ENCODE peak calls at places on chromosomes 11 and 22, in four cellular contexts. P is mesenchymal stem cell, T is H9, S is H1. V is an unnamed sample.

GRCh38 chr11:112834277-112834755 is 126.9 kb upstream of the NCAM1 start:
- DNase-seq in P (no peak), T (no peak), S (no peak), V (no peak)

GRCh38 chr22:23070418-23071162 is at the start of gene GNAZ:
- DNase-seq in P (no peak), T (peak), S (peak), V (peak)

GRCh38 chr11:61846351-61846750 is 18.3 kb downstream of the FADS2 start:
- DNase-seq in P (no peak), T (no peak), S (no peak), V (no peak)

GRCh38 chr22:37115032-37115431 is 5.5 kb upstream of the TMPRSS6 start:
- DNase-seq in P (no peak), T (no peak), S (no peak), V (no peak)

GRCh38 chr11:76579047-76579751 is 91.3 kb downstream of the LRRC32 start:
- DNase-seq in P (peak), T (peak), S (peak), V (no peak)

GRCh38 chr22:30978304-30978962 is 9.4 kb downstream of the TUG1 start:
- DNase-seq in P (no peak), T (no peak), S (no peak), V (no peak)

GRCh38 chr11:118012083-118012669 is 26.0 kb downstream of the IL10RA start:
- DNase-seq in P (peak), T (no peak), S (peak), V (no peak)

GRCh38 chr11:870127-870413 is 27.4 kb downstream of the TSPAN4 start:
- DNase-seq in P (no peak), T (no peak), S (no peak), V (no peak)

GRCh38 chr22:44898236-44898635 is 111.6 kb downstream of the PHF21B start:
- DNase-seq in P (no peak), T (no peak), S (peak), V (no peak)

GRCh38 chr22:38802671-38803121 is 8.8 kb upstream of the DNAL4 start:
- DNase-seq in P (peak), T (peak), S (peak), V (no peak)

GRCh38 chr22:39283312-39284141 is 35.9 kb downstream of the RPL3 start:
- DNase-seq in P (peak), T (no peak), S (no peak), V (no peak)

GRCh38 chr11:10294289-10294953 is 402 bp upstream of the SBF2 start:
- DNase-seq in P (peak), T (peak), S (peak), V (no peak)

GRCh38 chr22:26170112-26170492 is 840 bp downstream of the SEZ6L start:
- DNase-seq in P (no peak), T (peak), S (peak), V (no peak)

GRCh38 chr22:22941831-22942510 is 54.4 kb downstream of the IGLL5 start:
- DNase-seq in P (no peak), T (peak), S (peak), V (no peak)

GRCh38 chr22:50016308-50016987 is 3.9 kb upstream of the IL17REL start:
- DNase-seq in P (no peak), T (no peak), S (no peak), V (no peak)

GRCh38 chr11:125114518-125114917 is 3.1 kb upstream of the TMEM218 start:
- DNase-seq in P (no peak), T (peak), S (peak), V (no peak)

GRCh38 chr22:45317551-45318167 is 7.9 kb downstream of the FAM118A start:
- DNase-seq in P (peak), T (peak), S (peak), V (no peak)

GRCh38 chr11:134740590-134741342 is 328.7 kb upstream of the B3GAT1 start:
- DNase-seq in P (no peak), T (no peak), S (no peak), V (no peak)

GRCh38 chr11:20093775-20094174 is 66.5 kb downstream of the DBX1 start:
- DNase-seq in P (no peak), T (no peak), S (no peak), V (no peak)

GRCh38 chr11:110000045-110000502 is 93.1 kb upstream of the ZC3H12C start:
- DNase-seq in P (peak), T (no peak), S (no peak), V (no peak)

GRCh38 chr11:22192642-22193347 is at the start of gene ANO5:
- DNase-seq in P (no peak), T (peak), S (peak), V (peak)

GRCh38 chr11:19242184-19242932 is 1.6 kb upstream of the E2F8 start:
- DNase-seq in P (peak), T (peak), S (peak), V (no peak)

GRCh38 chr11:1039481-1040427 is 3.2 kb upstream of the MUC6 start:
- DNase-seq in P (no peak), T (no peak), S (no peak), V (no peak)

GRCh38 chr11:95593101-95593500 is 196.5 kb downstream of the FAM76B start:
- DNase-seq in P (no peak), T (no peak), S (no peak), V (no peak)

GRCh38 chr22:27800250-27801131 is 1.1 kb downstream of the MN1 start:
- DNase-seq in P (peak), T (no peak), S (no peak), V (peak)

GRCh38 chr22:39278040-39278439 is 33.3 kb upstream of the PDGFB start:
- DNase-seq in P (peak), T (no peak), S (no peak), V (no peak)

GRCh38 chr22:26330971-26331625 is 98.0 kb upstream of the ASPHD2 start:
- DNase-seq in P (peak), T (peak), S (peak), V (peak)

GRCh38 chr11:75230621-75231020 is 10.0 kb upstream of the TPBGL start:
- DNase-seq in P (no peak), T (no peak), S (no peak), V (no peak)

GRCh38 chr11:69348414-69349235 is 54.7 kb downstream of the MYEOV start:
- DNase-seq in P (no peak), T (no peak), S (peak), V (no peak)

GRCh38 chr22:40178417-40179409 is 988 bp downstream of the TNRC6B start:
- DNase-seq in P (peak), T (peak), S (no peak), V (peak)

GRCh38 chr11:78036313-78036712 is 13.2 kb upstream of the KCTD14 start:
- DNase-seq in P (no peak), T (no peak), S (no peak), V (no peak)

GRCh38 chr11:78039391-78039918 is 16.4 kb upstream of the KCTD14 start:
- DNase-seq in P (no peak), T (no peak), S (no peak), V (no peak)

GRCh38 chr11:78038697-78039313 is 15.7 kb upstream of the KCTD14 start:
- DNase-seq in P (no peak), T (no peak), S (no peak), V (no peak)

GRCh38 chr11:78037056-78037455 is 14.0 kb upstream of the KCTD14 start:
- DNase-seq in P (no peak), T (no peak), S (no peak), V (no peak)

GRCh38 chr11:78037825-78038620 is 14.9 kb upstream of the KCTD14 start:
- DNase-seq in P (no peak), T (no peak), S (no peak), V (no peak)
- H2BK15ac ChIP-seq in P (no peak), T (no peak), S (no peak), V (peak)

DNA sequence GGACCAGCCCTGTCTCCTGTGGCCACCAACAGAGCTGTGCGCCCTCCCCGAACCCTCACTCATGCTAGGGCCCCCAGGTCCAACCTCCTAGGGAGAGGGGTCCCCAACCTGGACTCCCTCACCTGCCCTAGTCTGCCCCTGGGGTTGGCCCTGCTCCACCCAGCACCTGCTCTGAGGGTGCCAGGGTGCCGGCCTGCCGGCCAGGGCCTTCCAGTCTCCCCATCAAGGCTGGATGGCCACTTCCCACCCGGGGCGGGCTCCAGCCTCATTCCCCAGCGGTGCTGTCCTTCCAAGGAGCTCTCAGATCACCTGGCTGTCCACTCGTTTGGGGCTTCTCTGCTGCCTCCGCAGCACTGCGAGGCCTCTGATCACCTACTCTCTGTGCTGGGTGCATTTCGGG is 39.1 kb downstream of the CDKN1C start:
- DNase-seq in P (no peak), T (no peak), S (no peak), V (no peak)
- H2BK12ac ChIP-seq in P (peak), T (no peak), S (no peak), V (peak)

DNA sequence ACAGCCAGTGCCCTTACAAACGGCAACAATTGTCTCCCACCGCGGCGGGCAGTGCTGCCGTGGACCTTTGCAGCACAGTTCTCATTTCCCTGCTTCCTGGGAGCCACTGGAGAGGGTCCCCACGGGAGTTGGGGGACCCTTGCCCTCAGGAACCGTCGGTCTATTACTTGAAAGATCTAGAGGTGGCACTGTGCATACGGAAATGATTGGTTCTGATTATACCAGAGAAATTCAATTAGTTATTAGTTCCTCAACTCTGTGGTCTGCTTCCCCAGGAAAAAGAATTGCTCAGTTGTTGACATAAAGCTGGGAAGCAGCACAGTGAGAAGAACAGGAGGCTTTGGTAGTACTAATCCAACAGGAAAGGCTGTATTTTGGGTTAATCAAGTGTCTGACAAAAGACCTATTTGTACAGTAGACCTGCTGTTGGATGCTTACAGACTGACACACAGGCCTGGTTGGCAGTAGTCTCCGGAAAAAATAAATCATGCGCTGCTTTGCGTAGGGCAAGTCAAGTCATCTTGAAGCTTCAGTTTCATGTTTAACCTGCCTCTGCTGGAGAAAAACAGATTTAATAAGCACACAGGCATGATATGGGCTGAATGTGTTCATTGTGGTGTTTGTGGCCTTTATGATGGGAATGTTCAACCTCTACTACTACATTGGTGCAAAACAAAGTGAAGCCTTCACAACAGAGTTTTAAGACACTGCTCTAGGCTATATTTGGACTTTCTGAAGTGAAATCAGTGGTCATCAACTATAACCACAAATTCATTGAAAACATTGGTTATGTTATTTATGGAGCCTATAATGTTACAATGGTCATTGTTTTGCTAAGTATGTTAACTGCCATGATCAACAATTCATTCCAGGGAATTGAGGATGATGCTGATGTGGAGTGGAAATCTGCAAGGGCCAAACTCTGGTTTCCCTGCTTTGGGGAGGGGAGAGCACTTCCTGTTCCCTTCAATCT is 54.6 kb upstream of the SC5D start:
- DNase-seq in P (peak), T (no peak), S (no peak), V (no peak)
- H3K9ac ChIP-seq in P (no peak), T (no peak), S (no peak), V (no peak)

GRCh38 chr11:58318532-58318931 is 40.3 kb downstream of the OR5B17 start:
- DNase-seq in P (no peak), T (no peak), S (no peak), V (no peak)
- H2BK15ac ChIP-seq in P (no peak), T (no peak), S (no peak), V (no peak)

GRCh38 chr11:119340335-119341221 is at the start of gene C1QTNF5:
- DNase-seq in P (peak), T (peak), S (peak), V (no peak)
- H2BK12ac ChIP-seq in P (peak), T (no peak), S (peak), V (peak)

GRCh38 chr11:33690290-33691050 is 10.2 kb downstream of the C11orf91 start:
- DNase-seq in P (peak), T (no peak), S (no peak), V (no peak)
- H3K9ac ChIP-seq in P (peak), T (no peak), S (no peak), V (no peak)

V was measured in neuronal stem cell.